ENCODE peak calls at places on chromosomes 5 and 9, in ten cellular contexts. A is heart left ventricle, K is body of pancreas, H is thyroid gland, U is IMR-90, Y is breast epithelium, M is esophagus squamous epithelium, P is vagina, R is stomach, E is sigmoid colon. T is an unnamed sample. For H3K4me1, the result is how much of the 10 kb centered on the place peaks cover.

GRCh38 chr5:33411498-33411897 is 29.3 kb upstream of the TARS1 start:
- DNase-seq in A (no peak), K (no peak), H (no peak), U (no peak), Y (no peak), M (no peak), P (no peak), R (no peak), E (no peak), T (no peak)

GRCh38 chr5:3310551-3311340 is 284.9 kb upstream of the IRX1 start:
- DNase-seq in A (no peak), K (peak), H (no peak), U (no peak), Y (peak), M (no peak), P (peak), R (no peak), E (no peak), T (no peak)

GRCh38 chr5:180915924-180916323 is 17.0 kb downstream of the BTNL8 start:
- DNase-seq in A (no peak), K (no peak), H (no peak), U (no peak), Y (no peak), M (no peak), P (no peak), R (no peak), E (no peak), T (no peak)

GRCh38 chr5:66933066-66933465 is 263.5 kb downstream of the CD180 start:
- DNase-seq in A (no peak), K (no peak), H (no peak), U (peak), Y (no peak), M (no peak), P (no peak), R (no peak), E (no peak), T (no peak)

GRCh38 chr9:31799953-31800609 is 584.4 kb upstream of the ACO1 start:
- DNase-seq in A (no peak), K (no peak), H (no peak), U (no peak), Y (no peak), M (no peak), P (no peak), R (no peak), E (no peak), T (no peak)

GRCh38 chr5:125978015-125978414 is 445.2 kb upstream of the GRAMD2B start:
- DNase-seq in A (no peak), K (no peak), H (no peak), U (no peak), Y (no peak), M (no peak), P (no peak), R (no peak), E (no peak), T (no peak)

GRCh38 chr9:100197553-100197952 is 98.5 kb downstream of the INVS start:
- DNase-seq in A (no peak), K (no peak), H (no peak), U (no peak), Y (no peak), M (no peak), P (no peak), R (no peak), E (no peak), T (no peak)

GRCh38 chr9:133405508-133406009 is 12.3 kb downstream of the REXO4 start:
- DNase-seq in A (no peak), K (no peak), H (no peak), U (peak), Y (no peak), M (no peak), P (no peak), R (no peak), E (no peak), T (no peak)

GRCh38 chr5:64594601-64595518 is 89.0 kb downstream of the RGS7BP start:
- DNase-seq in A (no peak), K (no peak), H (no peak), U (no peak), Y (no peak), M (no peak), P (no peak), R (no peak), E (no peak), T (no peak)

GRCh38 chr5:55205001-55205400 is 22.1 kb downstream of the MCIDAS start:
- DNase-seq in A (no peak), K (no peak), H (no peak), U (no peak), Y (no peak), M (no peak), P (no peak), R (no peak), E (no peak), T (no peak)

GRCh38 chr5:33984671-33985124 is at the start of gene SLC45A2:
- DNase-seq in A (no peak), K (no peak), H (no peak), U (peak), Y (no peak), M (no peak), P (no peak), R (no peak), E (no peak), T (no peak)

GRCh38 chr5:120544043-120544442 is 79.9 kb downstream of the PRR16 start:
- DNase-seq in A (no peak), K (no peak), H (no peak), U (peak), Y (no peak), M (no peak), P (no peak), R (no peak), E (no peak), T (no peak)

GRCh38 chr9:17519761-17520160 is 59.1 kb upstream of the SH3GL2 start:
- DNase-seq in A (no peak), K (no peak), H (no peak), U (peak), Y (no peak), M (no peak), P (no peak), R (no peak), E (no peak), T (no peak)

GRCh38 chr9:79470957-79471356 is 100.8 kb upstream of the TLE4 start:
- DNase-seq in A (no peak), K (no peak), H (no peak), U (no peak), Y (no peak), M (no peak), P (no peak), R (no peak), E (no peak), T (no peak)

GRCh38 chr9:120486347-120486746 is 93.6 kb downstream of the CDK5RAP2 start:
- DNase-seq in A (no peak), K (peak), H (no peak), U (no peak), Y (no peak), M (no peak), P (no peak), R (peak), E (no peak), T (no peak)

GRCh38 chr9:75432386-75432785 is 344.1 kb downstream of the OSTF1 start:
- DNase-seq in A (no peak), K (no peak), H (no peak), U (no peak), Y (no peak), M (no peak), P (no peak), R (no peak), E (no peak), T (no peak)

GRCh38 chr5:67025437-67025836 is 171.2 kb downstream of the CD180 start:
- DNase-seq in A (no peak), K (no peak), H (no peak), U (no peak), Y (no peak), M (no peak), P (no peak), R (no peak), E (no peak), T (no peak)

GRCh38 chr5:18195910-18196309 is 561.6 kb downstream of the TAF11L14 start:
- DNase-seq in A (no peak), K (no peak), H (no peak), U (no peak), Y (no peak), M (no peak), P (no peak), R (no peak), E (no peak), T (no peak)

GRCh38 chr9:128078504-128079434 is 10.7 kb downstream of the SLC25A25 start:
- DNase-seq in A (no peak), K (peak), H (peak), U (peak), Y (no peak), M (no peak), P (no peak), R (peak), E (no peak), T (peak)

GRCh38 chr5:131413605-131414559 is 150.0 kb downstream of the CDC42SE2 start:
- DNase-seq in A (no peak), K (no peak), H (no peak), U (no peak), Y (no peak), M (no peak), P (no peak), R (no peak), E (no peak), T (no peak)

GRCh38 chr5:147482426-147483196 is 27.3 kb downstream of the DPYSL3 start:
- DNase-seq in A (no peak), K (no peak), H (no peak), U (no peak), Y (no peak), M (no peak), P (no peak), R (no peak), E (no peak), T (no peak)

GRCh38 chr5:923473-923873 is 30.8 kb downstream of the TRIP13 start:
- DNase-seq in A (peak), K (peak), H (peak), U (peak), Y (peak), M (no peak), P (no peak), R (peak), E (peak), T (peak)

GRCh38 chr5:35851282-35851681 is 5.4 kb upstream of the IL7R start:
- DNase-seq in A (no peak), K (no peak), H (no peak), U (peak), Y (no peak), M (no peak), P (no peak), R (no peak), E (no peak), T (no peak)

GRCh38 chr5:80165430-80165829 is 90.4 kb downstream of the SERINC5 start:
- DNase-seq in A (no peak), K (no peak), H (no peak), U (no peak), Y (no peak), M (no peak), P (no peak), R (no peak), E (no peak), T (no peak)

GRCh38 chr9:31137151-31137849 is 1247.1 kb upstream of the ACO1 start:
- DNase-seq in A (no peak), K (no peak), H (no peak), U (peak), Y (no peak), M (no peak), P (no peak), R (peak), E (no peak), T (no peak)

DNA sequence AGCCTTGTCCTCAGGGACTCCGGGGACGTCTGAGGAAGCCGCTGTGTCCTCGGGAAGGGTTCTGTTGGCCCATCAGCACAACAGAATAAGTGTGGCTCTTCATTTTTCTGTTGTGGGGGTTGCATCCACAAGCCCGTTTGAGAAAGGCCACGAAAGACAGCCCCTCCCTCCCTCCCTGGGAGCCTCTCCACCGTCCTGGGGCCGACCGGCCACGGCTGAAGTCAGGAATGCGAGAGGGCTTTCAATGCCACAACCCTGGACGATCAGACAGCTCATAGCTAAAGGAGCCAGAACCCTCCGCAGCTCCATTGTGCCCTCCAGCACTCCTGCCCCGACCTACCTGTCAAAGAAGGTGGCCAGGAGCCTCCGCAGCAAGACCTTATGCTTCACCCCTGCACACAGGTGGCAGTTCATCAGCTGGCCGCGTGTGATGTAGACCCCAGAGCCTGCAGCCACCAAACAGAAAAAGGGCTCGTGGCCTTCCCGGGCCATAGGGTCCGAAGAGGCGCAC is 52.4 kb upstream of the UBAC1 start:
- DNase-seq in A (no peak), K (no peak), H (no peak), U (no peak), Y (no peak), M (no peak), P (no peak), R (no peak), E (peak), T (peak)
- H3K4me3 ChIP-seq in A (no peak), K (no peak), H (no peak), U (no peak), Y (no peak), M (no peak), P (no peak), R (no peak), E (no peak), T (no peak)

GRCh38 chr5:23053846-23054245 is 200.7 kb upstream of the CDH12 start:
- DNase-seq in A (no peak), K (no peak), H (no peak), U (no peak), Y (no peak), M (no peak), P (no peak), R (no peak), E (no peak), T (no peak)
- TF ChIP-seq POLR2A in A (no peak), K (no peak), H (no peak), U (no peak), Y (no peak), M (no peak), P (no peak), R (no peak), E (no peak), T (no peak)

DNA sequence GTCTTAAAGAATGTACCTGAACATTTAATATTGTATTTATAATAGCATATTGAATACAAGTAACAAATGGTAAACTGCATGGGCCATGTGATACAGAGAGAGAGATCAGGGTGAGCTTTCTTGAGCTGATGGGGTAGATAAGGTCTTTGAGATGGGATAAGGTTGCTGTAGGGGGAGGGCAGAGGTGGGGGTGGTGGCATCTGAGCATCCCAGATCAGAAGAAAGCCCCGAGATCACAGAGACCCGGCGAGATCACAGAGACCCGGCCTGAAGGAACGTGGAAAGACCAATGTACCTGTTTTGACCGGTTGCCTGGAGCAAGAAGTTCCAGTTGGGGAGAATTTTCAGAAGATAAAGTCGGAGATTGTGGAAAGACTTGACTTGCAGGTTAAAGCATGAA is 6.6 kb downstream of the SMARCA2 start:
- DNase-seq in A (no peak), K (no peak), H (no peak), U (no peak), Y (no peak), M (no peak), P (no peak), R (no peak), E (no peak), T (no peak)
- H3K4me1 ChIP-seq in A (half or more), K (half or more), H (half or more), U (under half), Y (under half), M (under half), P (half or more), R (under half), E (half or more), T (half or more)

GRCh38 chr5:99060306-99061261 is 131.8 kb upstream of the CHD1 start:
- DNase-seq in A (peak), K (peak), H (peak), U (peak), Y (peak), M (no peak), P (no peak), R (peak), E (peak), T (peak)
- H3K4me3 ChIP-seq in A (no peak), K (no peak), H (no peak), U (no peak), Y (no peak), M (no peak), P (no peak), R (no peak), E (no peak), T (no peak)

GRCh38 chr9:136093995-136094881 is 851 bp downstream of the NACC2 start:
- DNase-seq in A (peak), K (peak), H (peak), U (peak), Y (peak), M (no peak), P (no peak), R (peak), E (peak), T (peak)

GRCh38 chr9:136095495-136096058 is 488 bp upstream of the NACC2 start:
- DNase-seq in A (peak), K (peak), H (peak), U (peak), Y (no peak), M (no peak), P (no peak), R (peak), E (no peak), T (no peak)

GRCh38 chr9:136093331-136093986 is 1.6 kb downstream of the NACC2 start:
- DNase-seq in A (no peak), K (no peak), H (peak), U (no peak), Y (no peak), M (no peak), P (no peak), R (peak), E (no peak), T (peak)

GRCh38 chr9:136096505-136097001 is 1.5 kb upstream of the NACC2 start:
- DNase-seq in A (no peak), K (no peak), H (no peak), U (no peak), Y (no peak), M (no peak), P (no peak), R (no peak), E (no peak), T (no peak)

DNA sequence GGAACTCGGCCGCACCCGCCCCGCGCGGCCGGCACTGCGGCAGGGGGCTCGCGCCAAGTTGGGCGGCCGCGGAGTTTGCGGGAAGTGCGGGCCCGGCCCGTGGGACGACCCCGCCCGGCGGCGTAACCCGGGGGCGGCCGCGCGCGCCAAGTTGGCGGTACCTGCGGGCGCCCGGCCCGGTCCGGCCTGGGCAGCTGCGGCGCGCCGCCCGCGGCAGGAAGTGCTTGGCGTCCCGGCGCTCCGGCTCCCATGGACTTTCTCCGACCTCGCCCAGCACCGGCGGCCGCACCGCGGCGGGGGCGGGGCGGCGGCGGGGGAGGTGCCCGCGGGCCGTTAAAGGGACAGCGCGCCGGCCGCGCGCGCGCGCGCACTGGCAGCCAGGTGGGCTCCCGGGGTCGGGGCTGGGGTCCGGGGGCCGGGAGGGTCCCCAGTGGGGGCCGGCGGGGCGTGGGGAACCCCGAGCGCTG is at the start of gene NACC2:
- DNase-seq in A (peak), K (peak), H (peak), U (peak), Y (no peak), M (no peak), P (no peak), R (peak), E (no peak), T (peak)
- TF ChIP-seq POLR2A in A (no peak), K (no peak), H (no peak), U (no peak), Y (no peak), M (peak), P (peak), R (no peak), E (no peak), T (peak)

DNA sequence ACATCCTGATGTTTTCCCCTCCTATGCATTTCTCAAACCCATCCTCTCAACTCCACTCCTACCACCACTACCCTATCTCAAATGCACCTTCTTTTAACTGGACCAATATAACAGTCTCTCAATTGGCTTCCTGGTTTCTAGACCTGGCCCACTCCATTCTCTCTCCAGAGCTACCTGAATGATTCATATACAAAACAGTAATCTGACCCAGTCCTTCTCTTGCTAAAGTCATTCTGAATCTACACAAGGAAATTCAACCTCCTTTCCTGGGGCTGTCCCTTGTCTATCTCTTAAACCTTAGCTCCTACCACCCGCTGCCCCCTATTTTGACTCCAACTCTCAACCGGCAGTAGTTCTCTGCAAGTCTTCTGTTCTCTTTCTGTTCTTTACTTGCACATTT is 97.2 kb downstream of the PCSK1 start:
- DNase-seq in A (no peak), K (no peak), H (no peak), U (peak), Y (no peak), M (no peak), P (no peak), R (no peak), E (no peak), T (no peak)
- H3K4me1 ChIP-seq in A (under half), K (half or more), H (under half), U (under half), Y (under half), M (under half), P (under half), R (half or more), E (under half), T (under half)

GRCh38 chr5:173699959-173700358 is 83.5 kb upstream of the BOD1 start:
- DNase-seq in A (no peak), K (no peak), H (no peak), U (no peak), Y (no peak), M (no peak), P (no peak), R (no peak), E (no peak), T (no peak)
- H3K4me3 ChIP-seq in A (no peak), K (no peak), H (no peak), U (no peak), Y (no peak), M (no peak), P (no peak), R (no peak), E (no peak), T (no peak)

DNA sequence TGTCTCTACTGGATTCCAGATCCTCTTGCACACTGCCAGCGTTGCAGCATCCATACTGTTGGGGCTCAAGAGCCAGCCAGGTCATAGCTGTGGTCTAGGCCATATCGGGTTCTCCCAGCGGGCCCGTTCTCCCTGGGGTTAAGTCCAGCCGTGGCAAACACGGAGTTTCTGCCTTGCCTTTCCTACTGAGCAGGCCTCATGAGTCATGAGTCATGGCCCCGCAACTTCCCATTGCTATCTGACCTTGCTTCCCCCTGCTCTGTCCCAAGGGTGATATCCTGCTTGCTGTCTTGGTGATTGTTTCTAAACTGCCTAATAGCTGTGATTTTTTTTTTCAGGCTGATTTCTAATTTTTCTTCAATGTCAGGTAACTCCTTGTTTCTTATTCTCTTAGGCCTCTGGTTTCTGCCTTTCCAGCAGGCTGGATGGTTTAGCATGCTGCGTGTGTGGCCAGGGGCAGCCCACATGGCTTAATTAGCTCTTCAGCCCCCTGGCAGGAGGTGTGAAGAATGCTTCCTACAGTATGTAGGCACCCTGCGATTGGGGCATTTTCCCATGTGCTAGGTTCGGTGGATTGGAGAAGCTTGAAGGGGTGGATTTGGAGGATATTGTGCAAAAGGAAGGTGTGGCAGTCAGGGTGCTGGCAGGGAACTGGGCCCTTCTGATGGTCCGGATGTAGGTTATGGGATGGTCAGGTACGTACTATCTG is 18.7 kb downstream of the DAPK1 start:
- DNase-seq in A (peak), K (no peak), H (peak), U (no peak), Y (no peak), M (no peak), P (no peak), R (peak), E (peak), T (peak)
- TF ChIP-seq POLR2A in A (no peak), K (no peak), H (no peak), U (no peak), Y (no peak), M (no peak), P (no peak), R (no peak), E (no peak), T (no peak)

T was measured in gastrocnemius medialis.